ENCODE peak calls at places on chromosome 6, in nine cellular contexts. One of them, this sample, is unnamed.

GRCh38 chr6:132929141-132929540 is 114.8 kb downstream of the RPS12 start:
- DNase-seq in tibial artery: no peak
- DNase-seq in heart left ventricle: no peak
- DNase-seq in CD8-positive, alpha-beta T cell: no peak
- DNase-seq in mesothelial cell of epicardium: no peak
- DNase-seq in ovary: no peak
- DNase-seq in transverse colon: no peak
- DNase-seq in AG10803: peak
- DNase-seq in GM12865: no peak
- DNase-seq in this sample: no peak

GRCh38 chr6:43890197-43891062 is 120.4 kb downstream of the VEGFA start:
- DNase-seq in tibial artery: no peak
- DNase-seq in heart left ventricle: no peak
- DNase-seq in CD8-positive, alpha-beta T cell: no peak
- DNase-seq in mesothelial cell of epicardium: no peak
- DNase-seq in ovary: no peak
- DNase-seq in transverse colon: no peak
- DNase-seq in AG10803: no peak
- DNase-seq in GM12865: no peak
- DNase-seq in this sample: no peak

GRCh38 chr6:132730560-132730959 is 16.7 kb upstream of the VNN1 start:
- DNase-seq in tibial artery: no peak
- DNase-seq in heart left ventricle: no peak
- DNase-seq in CD8-positive, alpha-beta T cell: no peak
- DNase-seq in mesothelial cell of epicardium: no peak
- DNase-seq in ovary: no peak
- DNase-seq in transverse colon: no peak
- DNase-seq in AG10803: peak
- DNase-seq in GM12865: no peak
- DNase-seq in this sample: no peak

GRCh38 chr6:130794010-130794675 is 33.1 kb upstream of the SMLR1 start:
- DNase-seq in tibial artery: no peak
- DNase-seq in heart left ventricle: no peak
- DNase-seq in CD8-positive, alpha-beta T cell: no peak
- DNase-seq in mesothelial cell of epicardium: no peak
- DNase-seq in ovary: no peak
- DNase-seq in transverse colon: no peak
- DNase-seq in AG10803: no peak
- DNase-seq in GM12865: no peak
- DNase-seq in this sample: no peak

GRCh38 chr6:167704396-167704801 is 122.3 kb upstream of the AFDN start:
- DNase-seq in tibial artery: no peak
- DNase-seq in heart left ventricle: no peak
- DNase-seq in CD8-positive, alpha-beta T cell: peak
- DNase-seq in mesothelial cell of epicardium: no peak
- DNase-seq in ovary: no peak
- DNase-seq in transverse colon: no peak
- DNase-seq in AG10803: no peak
- DNase-seq in GM12865: no peak
- DNase-seq in this sample: no peak

GRCh38 chr6:129795261-129795660 is 65.9 kb downstream of the TMEM244 start:
- DNase-seq in tibial artery: no peak
- DNase-seq in heart left ventricle: no peak
- DNase-seq in CD8-positive, alpha-beta T cell: no peak
- DNase-seq in mesothelial cell of epicardium: no peak
- DNase-seq in ovary: no peak
- DNase-seq in transverse colon: no peak
- DNase-seq in AG10803: no peak
- DNase-seq in GM12865: no peak
- DNase-seq in this sample: no peak

GRCh38 chr6:40778186-40778585 is 191.0 kb upstream of the LRFN2 start:
- DNase-seq in tibial artery: no peak
- DNase-seq in heart left ventricle: no peak
- DNase-seq in CD8-positive, alpha-beta T cell: no peak
- DNase-seq in mesothelial cell of epicardium: no peak
- DNase-seq in ovary: no peak
- DNase-seq in transverse colon: no peak
- DNase-seq in AG10803: no peak
- DNase-seq in GM12865: no peak
- DNase-seq in this sample: no peak

GRCh38 chr6:26520088-26520839 is 17.9 kb upstream of the HMGN4 start:
- DNase-seq in tibial artery: no peak
- DNase-seq in heart left ventricle: peak
- DNase-seq in CD8-positive, alpha-beta T cell: no peak
- DNase-seq in mesothelial cell of epicardium: peak
- DNase-seq in ovary: no peak
- DNase-seq in transverse colon: no peak
- DNase-seq in AG10803: no peak
- DNase-seq in GM12865: no peak
- DNase-seq in this sample: no peak

GRCh38 chr6:34155471-34156300 is 9.8 kb upstream of the GRM4 start:
- DNase-seq in tibial artery: no peak
- DNase-seq in heart left ventricle: no peak
- DNase-seq in CD8-positive, alpha-beta T cell: no peak
- DNase-seq in mesothelial cell of epicardium: no peak
- DNase-seq in ovary: no peak
- DNase-seq in transverse colon: no peak
- DNase-seq in AG10803: no peak
- DNase-seq in GM12865: no peak
- DNase-seq in this sample: no peak

GRCh38 chr6:139546117-139546495 is 171.7 kb upstream of the CITED2 start:
- DNase-seq in tibial artery: no peak
- DNase-seq in heart left ventricle: no peak
- DNase-seq in CD8-positive, alpha-beta T cell: no peak
- DNase-seq in mesothelial cell of epicardium: no peak
- DNase-seq in ovary: no peak
- DNase-seq in transverse colon: no peak
- DNase-seq in AG10803: peak
- DNase-seq in GM12865: no peak
- DNase-seq in this sample: no peak

GRCh38 chr6:125258651-125259353 is 43.0 kb downstream of the HDDC2 start:
- DNase-seq in tibial artery: no peak
- DNase-seq in heart left ventricle: no peak
- DNase-seq in CD8-positive, alpha-beta T cell: no peak
- DNase-seq in mesothelial cell of epicardium: no peak
- DNase-seq in ovary: no peak
- DNase-seq in transverse colon: no peak
- DNase-seq in AG10803: no peak
- DNase-seq in GM12865: peak
- DNase-seq in this sample: no peak

GRCh38 chr6:37906121-37906520 is 86.6 kb downstream of the ZFAND3 start:
- DNase-seq in tibial artery: no peak
- DNase-seq in heart left ventricle: no peak
- DNase-seq in CD8-positive, alpha-beta T cell: no peak
- DNase-seq in mesothelial cell of epicardium: no peak
- DNase-seq in ovary: no peak
- DNase-seq in transverse colon: no peak
- DNase-seq in AG10803: no peak
- DNase-seq in GM12865: no peak
- DNase-seq in this sample: no peak

GRCh38 chr6:1524040-1524480 is 85.7 kb upstream of the FOXC1 start:
- DNase-seq in tibial artery: peak
- DNase-seq in heart left ventricle: peak
- DNase-seq in CD8-positive, alpha-beta T cell: peak
- DNase-seq in mesothelial cell of epicardium: peak
- DNase-seq in ovary: peak
- DNase-seq in transverse colon: peak
- DNase-seq in AG10803: peak
- DNase-seq in GM12865: peak
- DNase-seq in this sample: peak

GRCh38 chr6:42890311-42891198 is 11.1 kb downstream of the RPL7L1 start:
- DNase-seq in tibial artery: peak
- DNase-seq in heart left ventricle: peak
- DNase-seq in CD8-positive, alpha-beta T cell: peak
- DNase-seq in mesothelial cell of epicardium: peak
- DNase-seq in ovary: peak
- DNase-seq in transverse colon: peak
- DNase-seq in AG10803: peak
- DNase-seq in GM12865: peak
- DNase-seq in this sample: peak

GRCh38 chr6:68649669-68650068 is 14.6 kb downstream of the ADGRB3 start:
- DNase-seq in tibial artery: no peak
- DNase-seq in heart left ventricle: no peak
- DNase-seq in CD8-positive, alpha-beta T cell: no peak
- DNase-seq in mesothelial cell of epicardium: no peak
- DNase-seq in ovary: no peak
- DNase-seq in transverse colon: no peak
- DNase-seq in AG10803: no peak
- DNase-seq in GM12865: no peak
- DNase-seq in this sample: no peak

GRCh38 chr6:43396408-43397149 is 27.1 kb upstream of the ZNF318 start:
- DNase-seq in tibial artery: no peak
- DNase-seq in heart left ventricle: no peak
- DNase-seq in CD8-positive, alpha-beta T cell: no peak
- DNase-seq in mesothelial cell of epicardium: no peak
- DNase-seq in ovary: no peak
- DNase-seq in transverse colon: no peak
- DNase-seq in AG10803: no peak
- DNase-seq in GM12865: no peak
- DNase-seq in this sample: no peak

GRCh38 chr6:42313941-42314570 is 96.4 kb upstream of the MRPS10 start:
- DNase-seq in tibial artery: no peak
- DNase-seq in heart left ventricle: no peak
- DNase-seq in CD8-positive, alpha-beta T cell: no peak
- DNase-seq in mesothelial cell of epicardium: no peak
- DNase-seq in ovary: peak
- DNase-seq in transverse colon: no peak
- DNase-seq in AG10803: peak
- DNase-seq in GM12865: no peak
- DNase-seq in this sample: no peak

GRCh38 chr6:169589699-169590257 is 112.1 kb downstream of the WDR27 start:
- DNase-seq in tibial artery: no peak
- DNase-seq in heart left ventricle: no peak
- DNase-seq in CD8-positive, alpha-beta T cell: no peak
- DNase-seq in mesothelial cell of epicardium: no peak
- DNase-seq in ovary: no peak
- DNase-seq in transverse colon: no peak
- DNase-seq in AG10803: peak
- DNase-seq in GM12865: peak
- DNase-seq in this sample: no peak

GRCh38 chr6:72290620-72291019 is 331.2 kb upstream of the KCNQ5 start:
- DNase-seq in tibial artery: no peak
- DNase-seq in heart left ventricle: no peak
- DNase-seq in CD8-positive, alpha-beta T cell: no peak
- DNase-seq in mesothelial cell of epicardium: no peak
- DNase-seq in ovary: no peak
- DNase-seq in transverse colon: no peak
- DNase-seq in AG10803: no peak
- DNase-seq in GM12865: no peak
- DNase-seq in this sample: no peak

DNA sequence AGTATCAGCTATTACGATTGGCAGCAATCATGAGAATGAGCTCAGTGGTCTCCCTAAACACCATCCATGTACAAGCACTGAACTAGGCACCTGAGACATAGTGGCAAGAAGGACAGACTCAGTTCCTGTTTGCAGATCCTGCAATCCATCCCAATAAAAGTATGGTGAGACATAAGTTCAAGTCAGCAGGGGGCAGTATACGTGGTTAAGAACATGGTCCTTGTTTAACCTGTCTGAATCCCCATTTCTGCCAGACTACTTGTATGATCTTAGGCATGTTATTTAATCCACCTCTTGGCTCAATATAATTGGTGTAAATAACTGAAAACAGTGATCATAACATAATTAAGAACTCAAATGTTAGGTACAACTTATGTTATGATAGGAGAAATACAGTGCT is 33.2 kb upstream of the PNISR start:
- DNase-seq in tibial artery: no peak
- DNase-seq in heart left ventricle: no peak
- DNase-seq in CD8-positive, alpha-beta T cell: no peak
- DNase-seq in mesothelial cell of epicardium: no peak
- DNase-seq in ovary: no peak
- DNase-seq in transverse colon: no peak
- DNase-seq in AG10803: peak
- DNase-seq in GM12865: peak
- DNase-seq in this sample: no peak
- TF ChIP-seq CTCF in tibial artery: no peak
- TF ChIP-seq CTCF in heart left ventricle: peak
- TF ChIP-seq CTCF in CD8-positive, alpha-beta T cell: no peak
- TF ChIP-seq CTCF in mesothelial cell of epicardium: peak
- TF ChIP-seq CTCF in ovary: no peak
- TF ChIP-seq CTCF in transverse colon: peak
- TF ChIP-seq CTCF in AG10803: peak
- TF ChIP-seq CTCF in GM12865: no peak
- TF ChIP-seq CTCF in this sample: no peak

GRCh38 chr6:148973809-148974208 is 227.0 kb downstream of the UST start:
- DNase-seq in tibial artery: no peak
- DNase-seq in heart left ventricle: no peak
- DNase-seq in CD8-positive, alpha-beta T cell: no peak
- DNase-seq in mesothelial cell of epicardium: no peak
- DNase-seq in ovary: no peak
- DNase-seq in transverse colon: no peak
- DNase-seq in AG10803: peak
- DNase-seq in GM12865: no peak
- DNase-seq in this sample: no peak
- TF ChIP-seq CTCF in tibial artery: peak
- TF ChIP-seq CTCF in heart left ventricle: peak
- TF ChIP-seq CTCF in CD8-positive, alpha-beta T cell: no peak
- TF ChIP-seq CTCF in mesothelial cell of epicardium: peak
- TF ChIP-seq CTCF in ovary: peak
- TF ChIP-seq CTCF in transverse colon: peak
- TF ChIP-seq CTCF in AG10803: peak
- TF ChIP-seq CTCF in GM12865: peak
- TF ChIP-seq CTCF in this sample: no peak

DNA sequence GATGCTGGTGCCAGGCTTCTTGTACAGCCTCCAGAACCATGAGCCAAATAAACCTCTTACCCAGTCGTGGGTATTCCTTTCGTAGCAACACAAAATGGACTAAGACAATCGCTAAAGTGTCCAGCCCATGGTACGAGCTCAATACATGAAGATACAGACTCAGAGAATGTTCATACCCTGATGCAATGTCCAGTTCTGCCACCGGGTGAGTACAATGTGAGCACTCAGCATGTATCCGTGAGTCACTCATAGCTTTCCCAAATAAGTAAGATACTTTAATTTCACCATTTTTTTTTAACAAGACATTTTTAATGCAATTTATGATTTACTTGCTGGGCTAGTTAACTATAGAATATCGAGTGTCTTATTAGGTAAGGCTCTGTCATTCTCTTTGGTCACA is 26.7 kb upstream of the PDE10A start:
- DNase-seq in tibial artery: no peak
- DNase-seq in heart left ventricle: no peak
- DNase-seq in CD8-positive, alpha-beta T cell: no peak
- DNase-seq in mesothelial cell of epicardium: no peak
- DNase-seq in ovary: no peak
- DNase-seq in transverse colon: no peak
- DNase-seq in AG10803: no peak
- DNase-seq in GM12865: no peak
- DNase-seq in this sample: no peak
- TF ChIP-seq CTCF in tibial artery: no peak
- TF ChIP-seq CTCF in heart left ventricle: no peak
- TF ChIP-seq CTCF in CD8-positive, alpha-beta T cell: no peak
- TF ChIP-seq CTCF in mesothelial cell of epicardium: no peak
- TF ChIP-seq CTCF in ovary: no peak
- TF ChIP-seq CTCF in transverse colon: no peak
- TF ChIP-seq CTCF in AG10803: no peak
- TF ChIP-seq CTCF in GM12865: no peak
- TF ChIP-seq CTCF in this sample: no peak

DNA sequence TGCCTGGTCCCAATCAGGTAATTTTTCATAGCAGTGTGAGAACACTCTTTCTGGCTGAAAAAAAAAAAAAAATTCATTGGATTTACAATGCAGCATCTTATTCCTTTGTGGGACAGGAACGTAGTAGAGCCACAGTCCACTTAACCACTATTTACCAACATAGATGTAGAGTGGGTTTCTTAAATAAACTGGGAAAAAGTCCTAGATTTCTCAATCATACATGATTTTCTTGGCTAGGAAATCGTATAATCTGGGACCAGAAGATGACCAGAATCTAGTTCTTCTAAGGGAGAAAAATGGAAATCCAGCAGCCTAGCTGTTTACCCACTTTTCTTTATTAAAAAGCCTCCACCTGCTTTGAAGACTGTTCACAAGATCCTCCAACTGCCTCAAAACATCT is 70.5 kb downstream of the FYN start:
- DNase-seq in tibial artery: no peak
- DNase-seq in heart left ventricle: no peak
- DNase-seq in CD8-positive, alpha-beta T cell: no peak
- DNase-seq in mesothelial cell of epicardium: no peak
- DNase-seq in ovary: no peak
- DNase-seq in transverse colon: no peak
- DNase-seq in AG10803: no peak
- DNase-seq in GM12865: no peak
- DNase-seq in this sample: no peak
- TF ChIP-seq CTCF in tibial artery: no peak
- TF ChIP-seq CTCF in heart left ventricle: no peak
- TF ChIP-seq CTCF in CD8-positive, alpha-beta T cell: no peak
- TF ChIP-seq CTCF in mesothelial cell of epicardium: no peak
- TF ChIP-seq CTCF in ovary: no peak
- TF ChIP-seq CTCF in transverse colon: no peak
- TF ChIP-seq CTCF in AG10803: no peak
- TF ChIP-seq CTCF in GM12865: no peak
- TF ChIP-seq CTCF in this sample: no peak

This sample was measured in GM20000.